ENCODE peak calls at places on chromosome 1, in six cellular contexts. One of them, this sample, is unnamed.

GRCh38 chr1:19560480-19560879 is 75.1 kb upstream of the CAPZB start:
- DNase-seq in HS-5: no peak
- DNase-seq in T-helper 9 cell: no peak
- DNase-seq in EH: no peak
- DNase-seq in amniotic stem cell: no peak
- DNase-seq in C1 segment of cervical spinal cord: no peak
- DNase-seq in this sample: no peak

GRCh38 chr1:46595127-46595526 is 8.9 kb downstream of the MKNK1 start:
- DNase-seq in C1 segment of cervical spinal cord: peak; percentile 35
- DNase-seq in T-helper 9 cell: no peak
- DNase-seq in EH: no peak
- DNase-seq in amniotic stem cell: no peak
- DNase-seq in HS-5: no peak
- DNase-seq in this sample: no peak

GRCh38 chr1:111730282-111730681 is 8.9 kb downstream of the INKA2 start:
- DNase-seq in amniotic stem cell: no peak
- DNase-seq in EH: no peak
- DNase-seq in T-helper 9 cell: no peak
- DNase-seq in HS-5: no peak
- DNase-seq in C1 segment of cervical spinal cord: no peak
- DNase-seq in this sample: no peak

GRCh38 chr1:1325288-1326074 is 879 bp downstream of the CPTP start:
- DNase-seq in amniotic stem cell: no peak
- DNase-seq in HS-5: no peak
- DNase-seq in C1 segment of cervical spinal cord: no peak
- DNase-seq in EH: peak; percentile 28
- DNase-seq in T-helper 9 cell: no peak
- DNase-seq in this sample: no peak

GRCh38 chr1:12745992-12746323 is at the start of gene CFAP107:
- DNase-seq in EH: peak; percentile 25
- DNase-seq in C1 segment of cervical spinal cord: no peak
- DNase-seq in HS-5: no peak
- DNase-seq in T-helper 9 cell: no peak
- DNase-seq in amniotic stem cell: no peak
- DNase-seq in this sample: no peak

GRCh38 chr1:6162341-6162740 is 17.8 kb downstream of the CHD5 start:
- DNase-seq in HS-5: no peak
- DNase-seq in amniotic stem cell: no peak
- DNase-seq in C1 segment of cervical spinal cord: no peak
- DNase-seq in EH: no peak
- DNase-seq in T-helper 9 cell: no peak
- DNase-seq in this sample: no peak

GRCh38 chr1:160952129-160952510 is 2.5 kb downstream of the ITLN2 start:
- DNase-seq in T-helper 9 cell: no peak
- DNase-seq in C1 segment of cervical spinal cord: no peak
- DNase-seq in EH: no peak
- DNase-seq in HS-5: no peak
- DNase-seq in amniotic stem cell: no peak
- DNase-seq in this sample: no peak

GRCh38 chr1:233904979-233905415 is 521 bp downstream of the SLC35F3 start:
- DNase-seq in C1 segment of cervical spinal cord: no peak
- DNase-seq in T-helper 9 cell: no peak
- DNase-seq in amniotic stem cell: no peak
- DNase-seq in EH: peak; percentile 17
- DNase-seq in HS-5: no peak
- DNase-seq in this sample: no peak

GRCh38 chr1:211099393-211099792 is 34.6 kb downstream of the KCNH1 start:
- DNase-seq in EH: no peak
- DNase-seq in T-helper 9 cell: no peak
- DNase-seq in HS-5: no peak
- DNase-seq in C1 segment of cervical spinal cord: no peak
- DNase-seq in amniotic stem cell: no peak
- DNase-seq in this sample: no peak

GRCh38 chr1:236514703-236515442 is 8.9 kb upstream of the LGALS8 start:
- DNase-seq in C1 segment of cervical spinal cord: no peak
- DNase-seq in HS-5: no peak
- DNase-seq in amniotic stem cell: no peak
- DNase-seq in T-helper 9 cell: no peak
- DNase-seq in EH: no peak
- DNase-seq in this sample: no peak

GRCh38 chr1:55420866-55421265 is 205.7 kb upstream of the USP24 start:
- DNase-seq in C1 segment of cervical spinal cord: no peak
- DNase-seq in HS-5: no peak
- DNase-seq in T-helper 9 cell: no peak
- DNase-seq in amniotic stem cell: no peak
- DNase-seq in EH: peak; percentile 73
- DNase-seq in this sample: no peak

GRCh38 chr1:76867342-76868130 is at the start of gene ST6GALNAC5:
- DNase-seq in C1 segment of cervical spinal cord: no peak
- DNase-seq in amniotic stem cell: no peak
- DNase-seq in EH: peak; percentile 57
- DNase-seq in T-helper 9 cell: no peak
- DNase-seq in HS-5: no peak
- DNase-seq in this sample: no peak

GRCh38 chr1:100883963-100884362 is 10.7 kb downstream of the EXTL2 start:
- DNase-seq in amniotic stem cell: no peak
- DNase-seq in T-helper 9 cell: no peak
- DNase-seq in EH: peak; percentile 61
- DNase-seq in C1 segment of cervical spinal cord: no peak
- DNase-seq in HS-5: no peak
- DNase-seq in this sample: no peak

GRCh38 chr1:30524840-30525617 is 198.4 kb downstream of the MATN1 start:
- DNase-seq in EH: peak; percentile 7
- DNase-seq in HS-5: no peak
- DNase-seq in C1 segment of cervical spinal cord: no peak
- DNase-seq in T-helper 9 cell: no peak
- DNase-seq in amniotic stem cell: no peak
- DNase-seq in this sample: no peak

GRCh38 chr1:6028042-6028895 is 17.4 kb upstream of the KCNAB2 start:
- DNase-seq in amniotic stem cell: no peak
- DNase-seq in C1 segment of cervical spinal cord: peak; percentile 9
- DNase-seq in EH: no peak
- DNase-seq in T-helper 9 cell: peak; percentile 50
- DNase-seq in HS-5: no peak
- DNase-seq in this sample: peak; percentile 46

GRCh38 chr1:224668991-224669390 is 52.9 kb downstream of the CNIH3 start:
- DNase-seq in C1 segment of cervical spinal cord: no peak
- DNase-seq in EH: no peak
- DNase-seq in HS-5: no peak
- DNase-seq in T-helper 9 cell: no peak
- DNase-seq in amniotic stem cell: no peak
- DNase-seq in this sample: no peak

GRCh38 chr1:201224671-201225400 is 34.2 kb downstream of the IGFN1 start:
- DNase-seq in T-helper 9 cell: no peak
- DNase-seq in HS-5: no peak
- DNase-seq in amniotic stem cell: no peak
- DNase-seq in C1 segment of cervical spinal cord: no peak
- DNase-seq in EH: peak; percentile 7
- DNase-seq in this sample: no peak

GRCh38 chr1:5961601-5962000 is 30.6 kb downstream of the NPHP4 start:
- DNase-seq in amniotic stem cell: no peak
- DNase-seq in HS-5: no peak
- DNase-seq in EH: no peak
- DNase-seq in T-helper 9 cell: no peak
- DNase-seq in C1 segment of cervical spinal cord: no peak
- DNase-seq in this sample: no peak

This sample was measured in T-helper 1 cell.